ENCODE peak calls at places on chromosomes 4 and X, in eight cellular contexts. L is CD4-positive, alpha-beta T cell; V is brain microvascular endothelial cell; Z is thoracic aorta; G is suprapubic skin; I is upper lobe of right lung; E is mammary epithelial cell; O is left ventricle myocardium inferior. K is an unnamed sample.

GRCh38 chr4:103802766-103803165 is 83.0 kb upstream of the TACR3 start:
- DNase-seq in O (no peak), L (no peak), I (no peak), E (no peak), Z (no peak), V (no peak), G (no peak), K (no peak)

GRCh38 chr4:113260671-113261070 is 211.2 kb downstream of the ANK2 start:
- DNase-seq in G (no peak), L (no peak), O (no peak), I (no peak), E (no peak), V (no peak), Z (no peak), K (no peak)

GRCh38 chr4:168569066-168569908 is 72.4 kb downstream of the PALLD start:
- DNase-seq in O (no peak), V (no peak), Z (no peak), I (no peak), G (no peak), L (no peak), E (peak), K (peak)

GRCh38 chr4:53647547-53647946 is 56.3 kb upstream of the LNX1 start:
- DNase-seq in V (no peak), E (no peak), I (no peak), O (no peak), G (no peak), Z (no peak), L (no peak), K (no peak)

GRCh38 chrX:18041656-18042055 is 179.0 kb downstream of the BEND2 start:
- DNase-seq in G (no peak), E (no peak), O (no peak), Z (no peak), L (no peak), V (no peak), I (no peak), K (no peak)

GRCh38 chr4:37236165-37236564 is 8.4 kb upstream of the NWD2 start:
- DNase-seq in I (no peak), V (no peak), E (peak), O (no peak), L (no peak), G (no peak), Z (no peak), K (peak)

GRCh38 chrX:24553016-24553415 is 87.9 kb downstream of the PDK3 start:
- DNase-seq in I (no peak), V (no peak), O (no peak), Z (no peak), L (no peak), E (no peak), G (no peak), K (no peak)

GRCh38 chr4:151169223-151169622 is 69.8 kb downstream of the RPS3A start:
- DNase-seq in L (no peak), V (peak), I (no peak), Z (no peak), G (peak), O (peak), E (no peak), K (peak)

GRCh38 chr4:5467111-5467510 is 241.2 kb downstream of the EVC2 start:
- DNase-seq in O (no peak), Z (no peak), G (no peak), E (no peak), V (no peak), I (no peak), L (no peak), K (no peak)

GRCh38 chrX:111013778-111014455 is 82.1 kb upstream of the PAK3 start:
- DNase-seq in V (no peak), E (no peak), Z (no peak), L (no peak), I (no peak), G (no peak), O (no peak), K (no peak)

GRCh38 chr4:108072300-108072699 is 82.6 kb downstream of the HADH start:
- DNase-seq in O (no peak), I (no peak), V (no peak), Z (no peak), E (no peak), L (peak), G (no peak), K (peak)

GRCh38 chrX:1483843-1484637 is 31.3 kb upstream of the ASMTL start:
- DNase-seq in V (no peak), E (no peak), I (peak), L (no peak), Z (no peak), O (no peak), G (peak), K (no peak)

GRCh38 chr4:168410681-168411080 is 69.6 kb downstream of the DDX60L start:
- DNase-seq in L (no peak), E (no peak), Z (no peak), O (no peak), I (no peak), G (no peak), V (no peak), K (no peak)

GRCh38 chr4:176277162-176277904 is 8.3 kb upstream of the ASB5 start:
- DNase-seq in V (peak), I (no peak), L (peak), Z (no peak), O (peak), G (no peak), E (peak), K (peak)

GRCh38 chr4:113901994-113902787 is 77.3 kb downstream of the ARSJ start:
- DNase-seq in Z (no peak), L (peak), E (no peak), O (no peak), I (peak), G (no peak), V (no peak), K (no peak)

GRCh38 chr4:6907658-6908191 is 1.9 kb upstream of the TBC1D14 start:
- DNase-seq in O (no peak), I (peak), V (no peak), G (peak), L (peak), Z (no peak), E (no peak), K (no peak)

GRCh38 chr4:47313396-47313795 is 150.1 kb downstream of the COMMD8 start:
- DNase-seq in V (no peak), E (no peak), L (no peak), I (no peak), G (no peak), Z (no peak), O (no peak), K (no peak)

GRCh38 chr4:48693856-48694574 is 86.1 kb downstream of the FRYL start:
- DNase-seq in I (no peak), G (no peak), L (no peak), V (no peak), E (no peak), O (no peak), Z (no peak), K (no peak)

GRCh38 chr4:85968945-85969830 is 390.7 kb downstream of the MAPK10 start:
- DNase-seq in I (no peak), E (peak), Z (no peak), O (no peak), G (no peak), L (no peak), V (peak), K (peak)

GRCh38 chr4:83369825-83370639 is 35.4 kb upstream of the HPSE start:
- DNase-seq in E (no peak), I (no peak), Z (no peak), V (no peak), O (no peak), L (no peak), G (no peak), K (no peak)

GRCh38 chr4:173008436-173008835 is 160.2 kb upstream of the GALNT7 start:
- DNase-seq in V (no peak), I (no peak), E (no peak), G (no peak), O (no peak), L (no peak), Z (no peak), K (no peak)

GRCh38 chr4:41665808-41666207 is 82.7 kb downstream of the PHOX2B start:
- DNase-seq in G (no peak), L (no peak), O (no peak), E (no peak), V (no peak), I (no peak), Z (no peak), K (no peak)

GRCh38 chr4:139528377-139529005 is 27.5 kb downstream of the SETD7 start:
- DNase-seq in E (peak), I (no peak), V (peak), L (no peak), O (peak), Z (no peak), G (no peak), K (peak)

DNA sequence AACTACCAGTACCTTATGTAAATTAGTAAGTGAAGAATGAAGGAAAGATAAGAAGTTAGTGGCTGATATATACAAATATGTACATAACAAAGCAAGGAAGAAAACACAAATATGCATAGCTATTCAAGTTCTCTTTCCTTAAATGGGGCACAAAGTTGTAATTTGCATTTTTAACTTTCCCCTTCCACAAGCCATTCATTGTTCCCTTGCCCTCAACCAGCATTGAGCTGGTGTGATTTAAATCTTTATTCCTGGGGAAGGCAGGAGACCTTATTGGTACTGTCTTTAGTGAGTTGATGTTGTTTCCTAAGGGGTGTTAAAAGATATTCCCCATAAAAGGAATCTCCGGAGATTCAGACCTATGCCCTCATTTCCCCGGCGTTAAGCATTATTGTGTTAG is 735.3 kb downstream of the PCDH18 start:
- DNase-seq in L (no peak), Z (no peak), G (no peak), O (no peak), I (no peak), V (no peak), E (no peak), K (no peak)
- H3K27ac ChIP-seq in L (no peak), Z (no peak), G (no peak), O (no peak), I (no peak), V (no peak), E (no peak), K (no peak)

GRCh38 chrX:119948381-119948780 is 4.8 kb upstream of the NKAP start:
- DNase-seq in G (no peak), V (no peak), O (no peak), E (no peak), I (no peak), Z (no peak), L (no peak), K (no peak)
- TF ChIP-seq CTCF in G (no peak), V (no peak), O (no peak), E (peak), I (no peak), Z (no peak), L (no peak), K (peak)

GRCh38 chr4:153480704-153481103 is 14.5 kb downstream of the TMEM131L start:
- DNase-seq in V (no peak), I (no peak), E (no peak), Z (no peak), O (no peak), G (no peak), L (no peak), K (no peak)
- H3K27ac ChIP-seq in V (no peak), I (no peak), E (no peak), Z (no peak), O (no peak), G (no peak), L (peak), K (no peak)

GRCh38 chrX:130057209-130057608 is 53.1 kb downstream of the ELF4 start:
- DNase-seq in O (no peak), G (no peak), Z (no peak), L (no peak), I (no peak), E (no peak), V (no peak), K (no peak)

GRCh38 chrX:130053236-130053635 is 57.1 kb downstream of the ELF4 start:
- DNase-seq in E (no peak), V (no peak), Z (no peak), L (no peak), G (no peak), I (no peak), O (no peak), K (no peak)

GRCh38 chrX:130055899-130056298 is 54.4 kb downstream of the ELF4 start:
- DNase-seq in L (no peak), Z (no peak), E (no peak), G (no peak), V (no peak), O (no peak), I (no peak), K (no peak)

GRCh38 chrX:130058667-130059066 is 51.6 kb downstream of the ELF4 start:
- DNase-seq in I (no peak), Z (no peak), E (no peak), V (no peak), G (no peak), L (no peak), O (no peak), K (no peak)

GRCh38 chrX:130055103-130055502 is 55.2 kb downstream of the ELF4 start:
- DNase-seq in L (no peak), Z (no peak), E (no peak), O (no peak), V (peak), G (no peak), I (no peak), K (no peak)
- TF ChIP-seq CTCF in L (no peak), Z (no peak), E (no peak), O (no peak), V (peak), G (no peak), I (no peak), K (no peak)

DNA sequence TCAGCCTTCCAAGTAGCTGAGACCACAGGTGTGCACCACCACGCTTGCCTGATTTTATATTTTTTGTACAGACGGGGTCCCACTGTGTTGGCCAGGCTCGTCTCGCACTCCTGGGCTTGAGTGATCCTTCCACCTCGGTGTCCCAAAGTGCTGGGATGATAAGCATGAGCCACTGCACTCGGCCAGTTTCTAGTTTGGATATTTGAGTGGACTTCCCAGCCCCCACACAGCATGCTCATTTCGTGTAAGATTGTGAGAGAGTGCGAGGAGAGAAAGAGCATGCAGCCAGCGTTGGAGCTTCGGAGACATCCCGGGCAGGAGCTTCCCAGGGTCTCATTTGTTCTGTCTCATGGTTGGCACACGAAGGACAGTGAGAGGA is 31.8 kb downstream of the ARSD start:
- DNase-seq in L (no peak), Z (no peak), I (no peak), G (no peak), O (no peak), E (no peak), V (no peak), K (no peak)
- H3K27ac ChIP-seq in L (no peak), Z (no peak), I (peak), G (no peak), O (no peak), E (no peak), V (no peak), K (no peak)

DNA sequence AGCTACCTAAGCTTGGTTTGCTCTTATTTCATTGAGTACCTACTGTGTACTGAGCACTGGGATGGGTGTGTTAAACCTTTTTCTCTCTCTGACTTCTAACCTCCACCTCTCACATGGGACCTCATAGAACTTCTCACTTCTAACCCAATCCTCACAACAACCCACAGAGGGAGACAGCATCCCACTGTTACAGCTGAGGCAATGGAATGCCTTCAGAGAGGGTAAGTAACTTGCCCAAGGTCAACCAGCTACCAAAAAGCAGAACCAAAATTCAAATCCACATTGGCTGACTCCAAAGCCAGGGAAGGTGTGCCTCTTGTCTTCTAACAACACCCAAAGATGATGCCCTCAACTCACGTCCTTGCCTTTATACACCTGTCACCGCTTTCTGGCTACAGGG is 5.4 kb downstream of the SEL1L3 start:
- DNase-seq in E (no peak), G (no peak), I (no peak), Z (no peak), V (no peak), O (no peak), L (no peak), K (no peak)
- TF ChIP-seq CTCF in E (peak), G (no peak), I (no peak), Z (no peak), V (peak), O (no peak), L (no peak), K (peak)

GRCh38 chrX:39251995-39252394 is 450.7 kb downstream of the MID1IP1 start:
- DNase-seq in E (no peak), Z (no peak), O (no peak), I (no peak), G (no peak), V (no peak), L (no peak), K (no peak)
- H3K27ac ChIP-seq in E (no peak), Z (no peak), O (no peak), I (no peak), G (no peak), V (no peak), L (no peak), K (no peak)

GRCh38 chrX:55342533-55343501 is 78.1 kb upstream of the PAGE3 start:
- DNase-seq in G (no peak), V (no peak), O (no peak), I (no peak), Z (no peak), E (peak), L (peak), K (peak)
- TF ChIP-seq CTCF in G (peak), V (peak), O (peak), I (peak), Z (no peak), E (peak), L (peak), K (peak)

DNA sequence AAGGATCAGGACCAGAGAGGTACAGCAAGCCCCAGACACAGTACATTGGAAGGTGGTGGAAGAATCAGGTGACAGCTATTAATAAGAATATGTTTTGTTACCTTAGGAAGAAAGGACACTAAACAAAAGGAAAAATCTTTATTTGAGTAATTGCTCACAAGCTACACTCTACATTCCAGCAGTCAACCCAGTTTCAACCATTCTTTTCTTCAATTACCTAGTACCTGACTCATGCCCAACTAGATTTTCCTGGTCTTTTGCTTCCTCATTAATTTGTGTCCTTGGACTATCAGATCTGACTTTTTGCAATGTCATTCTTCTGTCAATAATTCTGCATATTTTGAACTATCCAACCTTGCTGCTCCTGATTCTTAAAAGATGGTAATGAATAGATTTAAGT is 22.5 kb upstream of the GLRA2 start:
- DNase-seq in V (no peak), O (no peak), L (no peak), Z (no peak), I (no peak), G (no peak), E (peak), K (no peak)
- H3K27ac ChIP-seq in V (no peak), O (no peak), L (no peak), Z (no peak), I (no peak), G (no peak), E (no peak), K (no peak)